ENCODE peak calls at places on chromosomes 11 and 22, in eight cellular contexts. H is IMR-90; Z is ELF-1; X is stromal cell of bone marrow; O is stimulated activated CD4-positive, alpha-beta T cell treated with anti-CD3 and anti-CD28 coated beads, Interleukin-4, amount 100 ng/mL, for 4 hours; L is activated T-cell treated with anti-CD3 and anti-CD28 coated beads for 1 hour; Q is GM12865; U is HT-29. V is an unnamed sample.

GRCh38 chr22:20113551-20114310 is 2.2 kb upstream of the RANBP1 start:
- DNase-seq in Q (no peak), O (no peak), X (no peak), L (no peak), Z (no peak), U (no peak), H (no peak), V (no peak)

GRCh38 chr11:94731921-94732601 is 36.1 kb upstream of the AMOTL1 start:
- DNase-seq in Q (no peak), U (no peak), L (no peak), Z (peak; percentile 80), O (no peak), H (peak; percentile 91), X (no peak), V (no peak)

GRCh38 chr11:60251485-60252207 is 8.7 kb upstream of the MS4A4E start:
- DNase-seq in X (peak; percentile 1), U (peak; percentile 47), L (no peak), Z (peak; percentile 63), O (no peak), H (no peak), Q (peak; percentile 59), V (peak; percentile 39)

GRCh38 chr11:34356918-34357645 is 728 bp downstream of the ABTB2 start:
- DNase-seq in L (peak; percentile 30), Z (peak; percentile 73), H (peak; percentile 51), O (peak; percentile 28), U (peak; percentile 79), X (peak; percentile 36), Q (peak; percentile 69), V (peak; percentile 61)

GRCh38 chr11:57349491-57350274 is 11.5 kb downstream of the P2RX3 start:
- DNase-seq in U (peak; percentile 65), Q (peak; percentile 54), X (no peak), H (peak; percentile 33), O (peak; percentile 37), L (peak; percentile 59), Z (peak; percentile 84), V (peak; percentile 86)

GRCh38 chr22:27267145-27267544 is 534.4 kb downstream of the MN1 start:
- DNase-seq in X (no peak), H (no peak), Q (no peak), O (no peak), Z (no peak), L (no peak), U (no peak), V (no peak)

GRCh38 chr11:133425245-133425644 is 107.1 kb downstream of the OPCML start:
- DNase-seq in H (no peak), U (no peak), O (no peak), Q (no peak), X (no peak), L (no peak), Z (no peak), V (no peak)

GRCh38 chr11:34004226-34004625 is 47.3 kb upstream of the CAPRIN1 start:
- DNase-seq in O (no peak), Z (no peak), H (no peak), U (no peak), Q (no peak), L (no peak), X (no peak), V (no peak)

GRCh38 chr11:63839508-63840355 is 822 bp downstream of the MARK2 start:
- DNase-seq in L (no peak), H (no peak), Q (peak; percentile 55), X (no peak), Z (peak; percentile 46), U (peak; percentile 58), O (no peak), V (no peak)

GRCh38 chr11:1218256-1218787 is 4.5 kb upstream of the MUC5B start:
- DNase-seq in Z (no peak), X (no peak), L (no peak), H (no peak), U (no peak), O (no peak), Q (no peak), V (peak; percentile 10)

GRCh38 chr11:1060885-1061616 is 13.6 kb upstream of the MUC2 start:
- DNase-seq in H (peak; percentile 56), L (no peak), Q (no peak), Z (peak; percentile 13), X (peak; percentile 76), U (peak; percentile 99), O (no peak), V (no peak)

GRCh38 chr11:79434263-79434662 is 6.6 kb downstream of the TENM4 start:
- DNase-seq in U (no peak), H (peak; percentile 44), L (no peak), Z (no peak), Q (no peak), O (no peak), X (no peak), V (no peak)

GRCh38 chr11:5600374-5600851 is 4.0 kb downstream of the TRIM6 start:
- DNase-seq in O (peak; percentile 56), H (peak; percentile 90), X (peak; percentile 76), L (peak; percentile 42), U (peak; percentile 88), Q (peak; percentile 91), Z (peak; percentile 88), V (peak; percentile 81)